ENCODE peak calls at places on chromosomes 16 and 17, in seven cellular contexts. B is neural progenitor cell; W is HCT116; C is naive thymus-derived CD4-positive, alpha-beta T cell; A is PC-3; S is heart right ventricle; E is heart left ventricle. G is an unnamed sample. For H3K36me3, the result is how much of the 10 kb centered on the place peaks cover.

GRCh38 chr16:2077696-2078095 is 29.9 kb downstream of the TSC2 start:
- DNase-seq in W (no peak), S (no peak), C (no peak), A (no peak), E (no peak), B (no peak), G (no peak)

GRCh38 chr17:43461185-43461584 is 22.6 kb upstream of the DHX8 start:
- DNase-seq in B (no peak), A (no peak), C (no peak), S (no peak), E (no peak), W (no peak), G (no peak)

GRCh38 chr16:3194792-3195191 is 6.8 kb downstream of the OR1F1 start:
- DNase-seq in A (no peak), W (no peak), C (no peak), B (no peak), E (no peak), S (no peak), G (no peak)

GRCh38 chr17:41107941-41108445 is 2.8 kb downstream of the KRTAP4-9 start:
- DNase-seq in W (no peak), B (no peak), C (no peak), A (no peak), E (no peak), S (no peak), G (no peak)

GRCh38 chr17:7313890-7314718 is 1.1 kb downstream of the GPS2 start:
- DNase-seq in A (peak), B (no peak), C (no peak), S (no peak), W (no peak), E (no peak), G (no peak)

GRCh38 chr17:50279181-50279526 is 4.9 kb downstream of the TMEM92 start:
- DNase-seq in W (no peak), C (no peak), B (no peak), S (no peak), A (peak), E (no peak), G (no peak)

GRCh38 chr16:89171216-89172170 is at the start of gene CDH15:
- DNase-seq in B (peak), E (peak), W (peak), C (peak), A (peak), S (peak), G (peak)

GRCh38 chr17:16915752-16916556 is 56.0 kb downstream of the TNFRSF13B start:
- DNase-seq in E (no peak), W (peak), B (peak), A (peak), S (peak), C (no peak), G (peak)

GRCh38 chr16:3094289-3095027 is 4.6 kb downstream of the ZSCAN10 start:
- DNase-seq in S (no peak), W (peak), A (peak), C (peak), E (no peak), B (peak), G (peak)

GRCh38 chr16:72990003-72990521 is 57.9 kb downstream of the ZFHX3 start:
- DNase-seq in B (peak), S (peak), C (no peak), E (peak), A (peak), W (peak), G (no peak)

GRCh38 chr16:75378616-75379015 is 54.7 kb downstream of the CFDP1 start:
- DNase-seq in S (no peak), A (peak), B (no peak), W (no peak), E (no peak), C (no peak), G (no peak)

GRCh38 chr17:13393841-13394710 is 207.7 kb downstream of the HS3ST3A1 start:
- DNase-seq in C (no peak), B (no peak), S (no peak), W (no peak), A (peak), E (no peak), G (no peak)

GRCh38 chr16:2398520-2398919 is 30.7 kb upstream of the CCNF start:
- DNase-seq in B (no peak), C (no peak), E (no peak), S (no peak), W (no peak), A (no peak), G (no peak)

GRCh38 chr17:45440161-45440859 is 7.6 kb upstream of the ARHGAP27 start:
- DNase-seq in W (no peak), A (peak), E (no peak), C (no peak), S (no peak), B (no peak), G (peak)

GRCh38 chr17:63126607-63127006 is 160.6 kb downstream of the TANC2 start:
- DNase-seq in B (no peak), S (no peak), W (no peak), E (no peak), A (peak), C (no peak), G (no peak)

GRCh38 chr16:71474864-71475263 is 12.8 kb upstream of the ZNF23 start:
- DNase-seq in E (no peak), S (no peak), A (peak), B (no peak), W (peak), C (no peak), G (no peak)

GRCh38 chr17:61410100-61410551 is 10.5 kb downstream of the TBX2 start:
- DNase-seq in A (no peak), E (peak), B (no peak), S (no peak), W (no peak), C (no peak), G (peak)

GRCh38 chr16:67260426-67261063 is 11.8 kb downstream of the SLC9A5 start:
- DNase-seq in S (no peak), C (no peak), W (no peak), B (peak), A (peak), E (no peak), G (peak)

GRCh38 chr17:67198131-67198530 is 46.9 kb downstream of the HELZ start:
- DNase-seq in S (no peak), C (no peak), B (no peak), A (no peak), E (no peak), W (no peak), G (no peak)

GRCh38 chr17:67196422-67196821 is 48.6 kb downstream of the HELZ start:
- DNase-seq in E (no peak), S (no peak), C (no peak), W (no peak), B (no peak), A (no peak), G (no peak)

DNA sequence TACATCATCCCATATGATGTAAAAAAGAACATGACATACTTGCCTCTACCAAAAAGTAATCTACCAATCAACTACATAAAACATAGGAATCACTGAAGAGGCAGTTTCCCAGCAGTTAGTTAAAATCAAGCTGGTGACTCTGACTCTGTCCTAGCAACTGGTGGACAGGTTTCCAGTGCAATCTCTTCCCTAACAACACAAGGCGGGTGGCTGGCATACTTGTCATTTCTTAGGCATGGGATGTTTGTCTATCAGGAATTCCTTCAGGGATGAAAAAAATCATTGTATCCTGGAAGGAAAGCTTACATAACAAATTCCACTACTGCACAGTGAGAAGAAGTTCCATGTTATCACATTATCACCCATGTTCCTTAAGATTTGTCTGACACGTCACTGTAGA is 50.9 kb downstream of the HELZ start:
- DNase-seq in W (no peak), E (no peak), S (no peak), A (no peak), C (no peak), B (no peak), G (no peak)
- H3K36me3 ChIP-seq in W (under half), E (under half), S (under half), A (under half), C (under half), B (under half), G (under half)

DNA sequence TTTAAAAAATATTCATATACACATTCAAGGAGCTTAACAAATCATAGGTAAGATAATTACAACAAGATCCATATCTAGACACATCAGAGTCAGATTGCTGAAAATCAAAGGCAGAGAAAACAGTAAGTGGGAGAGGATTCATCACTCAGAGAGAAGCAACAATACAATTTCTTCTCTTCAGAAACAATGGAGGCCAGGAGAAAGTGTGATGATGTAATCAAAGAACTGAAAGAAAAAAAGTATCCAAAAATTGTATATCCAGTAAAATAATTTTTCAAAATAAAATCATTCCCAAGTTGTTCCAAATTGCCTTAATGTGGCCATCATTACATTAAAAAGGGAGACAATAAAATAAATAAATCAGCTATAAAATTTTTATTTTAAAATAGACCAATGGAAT is 17.7 kb upstream of the ABCA6 start:
- DNase-seq in S (no peak), W (no peak), B (no peak), E (no peak), C (no peak), A (no peak), G (no peak)
- H3K36me3 ChIP-seq in S (under half), W (under half), B (under half), E (under half), C (under half), A (under half), G (under half)

DNA sequence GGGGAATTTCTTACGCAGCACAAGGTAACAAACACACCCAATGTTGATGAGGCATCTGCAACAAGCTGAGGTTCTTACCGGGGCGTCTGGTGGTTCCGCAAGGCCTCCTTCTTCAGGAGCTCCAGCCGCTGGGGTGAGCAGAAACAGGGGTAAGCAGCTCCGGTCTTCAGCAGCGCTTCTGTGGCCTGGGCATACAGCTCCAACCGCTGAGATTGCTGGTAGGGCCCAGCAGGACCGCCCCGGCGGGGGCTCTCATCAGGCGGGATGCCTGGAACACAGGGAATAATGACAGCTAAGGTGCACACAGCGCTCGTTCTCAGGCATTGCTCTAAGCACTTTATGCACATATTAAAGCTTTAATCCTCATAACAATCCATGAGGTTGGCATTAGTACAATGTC is 12.7 kb downstream of the EARS2 start:
- DNase-seq in S (no peak), B (no peak), W (no peak), E (no peak), C (no peak), A (no peak), G (peak)
- H3K36me3 ChIP-seq in S (under half), B (under half), W (under half), E (under half), C (half or more), A (under half), G (half or more)

GRCh38 chr16:21169249-21169981 is 10.9 kb downstream of the LDAF1 start:
- DNase-seq in E (no peak), S (no peak), A (no peak), B (no peak), W (no peak), C (no peak), G (no peak)
- H3K36me3 ChIP-seq in E (under half), S (half or more), A (under half), B (under half), W (under half), C (half or more), G (under half)

GRCh38 chr16:85192736-85193493 is 80.6 kb upstream of the CIBAR2 start:
- DNase-seq in W (no peak), C (no peak), E (no peak), S (no peak), A (no peak), B (no peak), G (no peak)

GRCh38 chr16:85188822-85189672 is 76.8 kb upstream of the CIBAR2 start:
- DNase-seq in S (no peak), E (no peak), W (no peak), A (peak), C (no peak), B (no peak), G (no peak)

GRCh38 chr16:85191341-85191965 is 79.2 kb upstream of the CIBAR2 start:
- DNase-seq in E (no peak), W (no peak), A (no peak), C (no peak), B (no peak), S (no peak), G (no peak)

GRCh38 chr16:85192233-85192632 is 80.0 kb upstream of the CIBAR2 start:
- DNase-seq in S (no peak), W (no peak), E (no peak), B (no peak), A (no peak), C (no peak), G (no peak)

GRCh38 chr16:85190572-85190971 is 78.3 kb upstream of the CIBAR2 start:
- DNase-seq in S (no peak), W (no peak), B (peak), E (no peak), A (no peak), C (no peak), G (no peak)
- H3K36me3 ChIP-seq in S (under half), W (under half), B (under half), E (under half), A (under half), C (under half), G (under half)

DNA sequence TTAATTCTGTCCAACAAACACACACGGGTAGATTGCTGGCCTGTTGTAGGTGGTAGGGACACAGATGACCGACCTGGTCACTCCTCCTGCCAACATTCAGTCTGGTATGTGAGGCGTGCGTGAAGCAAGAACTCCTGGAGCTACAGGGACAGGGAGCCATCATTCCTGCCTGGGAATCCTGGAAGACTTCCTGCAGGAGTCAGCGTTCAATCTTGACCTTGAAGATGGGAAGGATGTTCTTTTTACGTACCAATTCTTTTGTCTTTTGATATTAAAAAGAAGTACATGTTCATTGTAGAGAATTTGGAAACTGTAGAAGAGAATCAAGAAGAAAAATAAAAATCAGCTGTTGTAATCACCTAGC is 3.5 kb upstream of the ADGRG3 start:
- DNase-seq in W (no peak), S (no peak), B (no peak), E (no peak), A (no peak), C (no peak), G (no peak)
- H3K36me3 ChIP-seq in W (under half), S (under half), B (under half), E (under half), A (under half), C (under half), G (under half)

GRCh38 chr17:15230866-15231265 is 34.3 kb downstream of the PMP22 start:
- DNase-seq in B (no peak), C (no peak), W (no peak), E (no peak), S (no peak), A (no peak), G (no peak)

GRCh38 chr17:15232517-15232915 is 32.6 kb downstream of the PMP22 start:
- DNase-seq in W (no peak), A (no peak), S (no peak), E (peak), C (no peak), B (no peak), G (no peak)

GRCh38 chr17:15233971-15234370 is 31.2 kb downstream of the PMP22 start:
- DNase-seq in C (no peak), S (no peak), W (no peak), E (no peak), B (no peak), A (no peak), G (no peak)

GRCh38 chr17:15233022-15233805 is 31.9 kb downstream of the PMP22 start:
- DNase-seq in C (no peak), E (peak), B (peak), A (peak), S (no peak), W (no peak), G (no peak)

DNA sequence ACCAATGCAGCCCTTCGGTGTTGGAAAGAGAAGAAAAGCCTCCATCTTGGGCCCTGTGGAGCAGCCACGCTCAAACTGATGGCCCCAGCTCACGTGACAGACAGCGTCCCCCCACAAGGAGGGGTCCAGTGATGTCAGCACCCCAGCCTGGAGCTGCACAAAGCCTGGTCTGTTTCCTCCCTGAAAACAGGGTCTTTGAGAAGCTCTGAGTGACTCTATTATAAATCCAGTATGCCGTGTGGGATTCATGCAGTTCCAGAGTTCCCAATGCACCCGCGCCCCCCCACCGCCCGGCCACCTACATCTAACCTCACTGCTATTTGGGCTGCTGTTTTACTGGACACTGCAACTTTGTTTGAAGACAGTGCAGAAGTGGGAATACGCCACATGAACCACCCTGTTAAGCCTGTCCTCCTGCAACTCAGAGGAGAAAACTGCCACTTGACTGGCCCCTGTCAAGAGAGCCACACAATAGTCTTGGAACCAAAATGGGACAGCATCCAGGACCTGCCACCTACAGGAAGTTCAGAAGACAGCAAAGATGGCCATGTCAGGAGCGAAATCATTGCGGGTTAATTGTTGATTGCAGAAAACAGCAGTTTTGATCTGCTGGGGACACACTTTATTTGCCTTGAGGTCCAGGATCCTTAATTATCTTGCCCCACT is 33.1 kb downstream of the PMP22 start:
- DNase-seq in A (no peak), W (no peak), S (no peak), E (no peak), C (no peak), B (no peak), G (no peak)
- H3K36me3 ChIP-seq in A (under half), W (under half), S (half or more), E (under half), C (under half), B (under half), G (under half)

GRCh38 chr16:82169861-82170845 is at the start of gene MPHOSPH6:
- DNase-seq in S (peak), B (peak), A (peak), E (peak), C (peak), W (peak), G (peak)

DNA sequence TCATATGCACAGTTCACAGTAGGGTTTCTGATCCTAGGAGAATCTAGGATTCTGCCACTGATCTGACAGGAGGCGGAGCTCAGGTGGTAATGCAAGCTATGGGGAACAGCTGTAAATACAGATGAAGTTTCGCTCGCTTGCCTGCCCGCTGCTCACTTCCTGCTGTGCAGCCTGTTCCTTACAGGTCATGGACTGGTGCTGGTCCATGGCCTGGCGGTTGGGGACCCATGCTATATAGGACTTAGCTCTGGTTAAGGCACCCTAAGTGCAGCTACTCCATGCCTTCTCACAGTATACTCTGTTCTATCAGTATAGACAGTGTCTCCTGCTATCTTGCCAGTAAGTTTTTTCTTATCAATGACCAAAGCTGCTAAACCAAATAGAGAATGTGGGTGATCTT is 2.4 kb downstream of the MPHOSPH6 start:
- DNase-seq in B (no peak), A (no peak), C (no peak), W (no peak), E (no peak), S (no peak), G (peak)
- H3K36me3 ChIP-seq in B (under half), A (under half), C (under half), W (under half), E (under half), S (under half), G (under half)

G was measured in spleen.